ENCODE peak calls at places on chromosome 6, in five cellular contexts. U is CD4-positive, alpha-beta T cell; F is hepatocyte; O is cardiac muscle cell; K is foreskin fibroblast. H is an unnamed sample.

GRCh38 chr6:156564128-156564806 is 212.9 kb upstream of the ARID1B start:
- DNase-seq in U (peak), F (peak), O (peak), K (peak), H (no peak)

GRCh38 chr6:155939253-155939652 is 483.6 kb upstream of the NOX3 start:
- DNase-seq in U (no peak), F (no peak), O (no peak), K (no peak), H (peak)

GRCh38 chr6:157563611-157564284 is 182.8 kb downstream of the ZDHHC14 start:
- DNase-seq in U (no peak), F (no peak), O (no peak), K (no peak), H (no peak)

GRCh38 chr6:1297746-1298145 is 14.2 kb upstream of the FOXQ1 start:
- DNase-seq in U (no peak), F (peak), O (peak), K (peak), H (no peak)

GRCh38 chr6:108839068-108839467 is 9.2 kb upstream of the ARMC2 start:
- DNase-seq in U (no peak), F (no peak), O (no peak), K (no peak), H (no peak)

GRCh38 chr6:3009930-3010329 is 10.2 kb downstream of the NQO2 start:
- DNase-seq in U (no peak), F (no peak), O (no peak), K (no peak), H (no peak)

GRCh38 chr6:1062786-1063545 is 248.9 kb upstream of the FOXQ1 start:
- DNase-seq in U (no peak), F (no peak), O (no peak), K (no peak), H (no peak)

GRCh38 chr6:33977606-33978438 is 168.1 kb downstream of the GRM4 start:
- DNase-seq in U (no peak), F (no peak), O (no peak), K (no peak), H (no peak)

GRCh38 chr6:138945354-138945753 is 42.7 kb downstream of the REPS1 start:
- DNase-seq in U (no peak), F (no peak), O (no peak), K (no peak), H (no peak)

GRCh38 chr6:156190270-156190669 is 586.9 kb upstream of the ARID1B start:
- DNase-seq in U (no peak), F (no peak), O (no peak), K (no peak), H (no peak)

GRCh38 chr6:123333000-123333756 is 303.6 kb downstream of the TRDN start:
- DNase-seq in U (no peak), F (no peak), O (no peak), K (no peak), H (no peak)

GRCh38 chr6:159151266-159151855 is 17.8 kb upstream of the FNDC1 start:
- DNase-seq in U (peak), F (peak), O (peak), K (peak), H (no peak)

GRCh38 chr6:169051371-169051770 is 202.3 kb downstream of the THBS2 start:
- DNase-seq in U (no peak), F (no peak), O (no peak), K (no peak), H (no peak)

GRCh38 chr6:169047345-169047744 is 206.3 kb downstream of the THBS2 start:
- DNase-seq in U (no peak), F (no peak), O (no peak), K (no peak), H (no peak)

GRCh38 chr6:169048185-169048584 is 205.5 kb downstream of the THBS2 start:
- DNase-seq in U (no peak), F (no peak), O (no peak), K (no peak), H (no peak)

GRCh38 chr6:169048806-169049205 is 204.8 kb downstream of the THBS2 start:
- DNase-seq in U (no peak), F (no peak), O (no peak), K (no peak), H (no peak)

DNA sequence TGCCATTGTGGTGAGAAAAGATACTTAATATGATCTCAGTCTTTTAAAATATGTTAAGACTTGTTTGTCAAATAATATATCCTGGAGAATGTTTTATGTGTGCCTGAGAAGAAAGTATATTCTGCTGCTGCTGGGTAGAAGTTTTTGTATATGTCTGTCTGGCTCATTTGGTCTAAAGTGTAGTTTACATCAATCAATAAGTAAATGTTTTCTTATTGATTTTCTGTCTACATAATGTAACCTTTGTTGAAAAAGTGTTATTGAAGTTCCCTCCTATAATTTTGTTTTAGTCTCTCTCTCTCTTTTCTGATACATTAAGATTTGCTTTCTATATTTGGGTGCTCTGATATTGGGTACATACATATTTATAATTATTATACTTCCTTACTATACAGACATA is 201.2 kb downstream of the THBS2 start:
- DNase-seq in U (no peak), F (no peak), O (no peak), K (no peak), H (no peak)
- TF ChIP-seq CTCF in U (no peak), F (no peak), O (no peak), K (no peak), H (no peak)

DNA sequence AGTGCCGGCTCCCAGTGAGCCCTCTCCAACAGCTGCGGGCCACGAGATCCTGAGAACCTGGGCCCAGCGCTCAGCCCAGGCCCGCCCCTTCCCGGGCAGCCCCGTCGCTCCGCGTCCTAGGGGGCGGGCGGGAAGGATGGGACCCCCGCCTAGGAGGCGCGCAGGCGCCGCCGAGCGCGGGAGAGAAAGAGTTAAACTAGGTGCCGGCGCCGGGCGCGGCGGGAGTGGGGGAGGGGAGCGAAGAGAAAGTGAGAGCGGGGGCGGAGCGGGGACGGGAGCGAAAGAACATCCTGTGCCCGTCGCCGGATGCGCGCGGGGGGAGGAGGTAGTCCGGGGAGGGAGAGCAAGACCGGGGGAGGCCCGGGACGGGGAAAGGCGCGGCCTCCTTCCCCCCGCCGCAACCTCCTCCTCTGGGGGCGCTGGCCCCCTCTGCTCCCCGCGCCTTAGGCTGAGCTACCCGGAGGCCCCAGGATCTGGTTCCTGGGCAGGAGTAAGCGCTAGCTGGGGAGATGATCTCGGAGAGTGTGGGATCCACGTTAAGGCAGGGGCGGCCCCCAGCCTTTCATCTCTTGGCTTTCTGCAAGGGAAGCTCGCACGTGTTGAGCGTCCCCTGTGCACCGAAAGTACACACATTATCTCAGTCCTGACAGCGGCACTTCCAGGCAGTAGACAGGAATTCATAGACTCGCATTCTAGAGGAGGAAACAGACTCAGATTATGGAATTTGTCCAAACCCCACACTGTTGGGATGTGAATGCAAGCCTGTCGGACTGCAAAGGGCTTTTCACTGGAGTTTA is 4.9 kb upstream of the ARMC12 start:
- DNase-seq in U (peak), F (peak), O (peak), K (peak), H (no peak)
- TF ChIP-seq CTCF in U (no peak), F (no peak), O (no peak), K (no peak), H (peak)

GRCh38 chr6:97396880-97397279 is 113.9 kb upstream of the MMS22L start:
- DNase-seq in U (no peak), F (no peak), O (no peak), K (no peak), H (no peak)

GRCh38 chr6:97392735-97393134 is 109.7 kb upstream of the MMS22L start:
- DNase-seq in U (no peak), F (no peak), O (no peak), K (no peak), H (no peak)

GRCh38 chr6:97399208-97399607 is 116.2 kb upstream of the MMS22L start:
- DNase-seq in U (no peak), F (no peak), O (no peak), K (no peak), H (no peak)

DNA sequence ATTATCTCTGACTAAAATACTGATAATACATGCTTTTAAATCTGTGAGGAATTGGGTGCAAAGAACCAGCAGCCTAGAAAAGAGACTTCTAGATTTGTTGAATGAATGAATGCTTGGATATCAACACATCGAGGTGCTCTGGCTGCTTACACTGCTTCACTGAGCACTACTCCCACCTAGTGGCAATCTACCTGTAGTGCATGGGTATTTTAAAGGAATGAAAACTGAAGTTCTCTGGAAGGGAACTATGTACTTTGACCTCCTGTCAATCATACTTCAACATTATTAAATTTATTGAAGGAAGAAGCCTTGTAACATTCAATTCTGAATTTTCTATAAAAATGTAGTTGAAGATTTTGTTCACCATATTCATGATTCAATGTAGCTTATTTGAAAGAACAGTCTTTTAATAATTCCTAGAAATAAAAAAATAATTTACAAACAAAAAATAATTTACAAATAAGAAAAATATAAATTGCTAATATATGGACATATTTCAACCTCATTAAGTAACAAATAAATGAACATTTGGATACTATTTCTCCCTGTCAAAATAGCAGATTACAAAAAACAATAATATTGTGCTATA is 111.2 kb upstream of the MMS22L start:
- DNase-seq in U (peak), F (peak), O (peak), K (peak), H (peak)
- TF ChIP-seq CTCF in U (peak), F (peak), O (peak), K (peak), H (peak)

GRCh38 chr6:78302411-78302810 is 564.9 kb upstream of the IRAK1BP1 start:
- DNase-seq in U (no peak), F (no peak), O (no peak), K (no peak), H (no peak)

DNA sequence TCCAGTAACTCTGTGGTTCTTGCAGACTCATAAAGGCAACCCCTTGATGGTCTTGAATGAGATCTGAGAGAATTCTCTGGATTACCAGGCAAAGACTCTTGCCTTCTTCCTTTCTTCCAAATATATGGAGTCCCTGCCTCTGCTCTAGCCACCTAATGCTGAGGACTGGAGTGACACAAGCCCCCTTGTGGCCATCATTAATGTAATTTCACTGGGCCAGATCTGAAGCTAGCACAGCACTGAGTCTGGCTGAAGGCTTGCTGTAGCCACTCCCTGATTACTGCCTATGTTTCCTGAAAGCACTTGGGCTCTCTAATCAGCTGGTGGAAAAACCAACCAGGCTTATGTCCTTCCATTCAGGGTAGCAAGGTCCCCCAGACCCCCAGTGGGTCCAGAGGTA is 559.3 kb upstream of the IRAK1BP1 start:
- DNase-seq in U (no peak), F (no peak), O (peak), K (no peak), H (no peak)
- TF ChIP-seq CTCF in U (no peak), F (no peak), O (no peak), K (no peak), H (no peak)

GRCh38 chr6:154277578-154278128 is 79.0 kb downstream of the IPCEF1 start:
- DNase-seq in U (no peak), F (no peak), O (no peak), K (no peak), H (no peak)
- TF ChIP-seq CTCF in U (peak), F (no peak), O (no peak), K (no peak), H (no peak)

GRCh38 chr6:38773338-38773737 is 58.2 kb downstream of the DNAH8 start:
- DNase-seq in U (no peak), F (peak), O (peak), K (no peak), H (no peak)
- TF ChIP-seq CTCF in U (no peak), F (peak), O (peak), K (peak), H (peak)

GRCh38 chr6:140441256-140441655 is 1066.8 kb upstream of the CITED2 start:
- DNase-seq in U (no peak), F (peak), O (peak), K (peak), H (no peak)
- TF ChIP-seq CTCF in U (no peak), F (peak), O (peak), K (peak), H (peak)

DNA sequence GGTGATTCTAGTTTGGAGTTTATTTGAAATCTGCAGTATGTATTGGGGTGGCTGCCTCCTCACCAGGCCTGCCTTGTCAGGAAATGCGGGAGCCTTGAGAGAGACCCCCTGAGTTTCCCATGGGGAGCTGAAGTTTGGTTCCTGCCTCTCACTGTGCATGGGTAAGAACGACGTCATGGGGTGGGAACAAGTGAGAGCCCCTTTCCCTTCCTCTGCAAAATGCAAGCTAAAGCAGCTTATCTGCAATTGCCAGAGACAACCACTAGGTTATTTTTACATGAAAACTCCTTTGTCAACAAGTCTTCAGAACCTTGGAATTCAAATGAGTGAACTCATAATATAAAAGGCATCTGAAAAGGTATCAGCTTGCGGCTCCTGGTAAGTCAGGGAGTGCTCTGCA is 58.4 kb downstream of the TMEM170B start:
- DNase-seq in U (no peak), F (no peak), O (peak), K (no peak), H (no peak)
- TF ChIP-seq CTCF in U (no peak), F (peak), O (peak), K (no peak), H (peak)

GRCh38 chr6:37032239-37032638 is 26.8 kb downstream of the FGD2 start:
- DNase-seq in U (no peak), F (no peak), O (no peak), K (no peak), H (no peak)
- TF ChIP-seq CTCF in U (no peak), F (no peak), O (no peak), K (no peak), H (no peak)

H was measured in kidney epithelial cell.